ENCODE peak calls at places on chromosomes 2 and 18, in eight cellular contexts. E, L, O, G, U, W, A and X are unnamed samples.

GRCh38 chr2:202196727-202197126 is 41.7 kb downstream of the SUMO1 start:
- DNase-seq in E (no peak), L (no peak), O (no peak), G (no peak), U (no peak), W (no peak), A (no peak), X (no peak)

GRCh38 chr2:16262516-16263178 is 322.3 kb downstream of the MYCN start:
- DNase-seq in E (no peak), L (no peak), O (no peak), G (no peak), U (no peak), W (no peak), A (no peak), X (no peak)

GRCh38 chr18:6055711-6056110 is 160.4 kb upstream of the TMEM200C start:
- DNase-seq in E (no peak), L (peak), O (no peak), G (no peak), U (no peak), W (no peak), A (no peak), X (no peak)

GRCh38 chr2:44850016-44850415 is 91.5 kb upstream of the SIX3 start:
- DNase-seq in E (no peak), L (no peak), O (no peak), G (no peak), U (no peak), W (no peak), A (peak), X (no peak)

GRCh38 chr2:179981085-179981484 is 26.0 kb downstream of the CWC22 start:
- DNase-seq in E (no peak), L (peak), O (no peak), G (no peak), U (no peak), W (no peak), A (no peak), X (no peak)

GRCh38 chr2:55500025-55500424 is 19.5 kb upstream of the CFAP36 start:
- DNase-seq in E (no peak), L (peak), O (no peak), G (no peak), U (no peak), W (no peak), A (no peak), X (no peak)

GRCh38 chr2:188291617-188292445 is at the start of gene GULP1:
- DNase-seq in E (no peak), L (peak), O (no peak), G (peak), U (peak), W (peak), A (peak), X (no peak)

GRCh38 chr18:23134780-23135678 is at the start of gene CABLES1:
- DNase-seq in E (no peak), L (peak), O (no peak), G (peak), U (peak), W (peak), A (peak), X (peak)

GRCh38 chr2:99624682-99625081 is 134.9 kb upstream of the REV1 start:
- DNase-seq in E (no peak), L (no peak), O (no peak), G (no peak), U (peak), W (no peak), A (no peak), X (no peak)

GRCh38 chr2:48045613-48046012 is 139.3 kb upstream of the FBXO11 start:
- DNase-seq in E (no peak), L (no peak), O (no peak), G (no peak), U (no peak), W (no peak), A (no peak), X (peak)

GRCh38 chr2:241035818-241036396 is 37.5 kb downstream of the SNED1 start:
- DNase-seq in E (peak), L (no peak), O (peak), G (no peak), U (no peak), W (peak), A (no peak), X (peak)

GRCh38 chr2:25257032-25257455 is 84.7 kb downstream of the DNMT3A start:
- DNase-seq in E (no peak), L (peak), O (no peak), G (peak), U (peak), W (peak), A (peak), X (no peak)

GRCh38 chr2:222424729-222425671 is 657 bp downstream of the SGPP2 start:
- DNase-seq in E (no peak), L (no peak), O (no peak), G (no peak), U (no peak), W (peak), A (peak), X (peak)

GRCh38 chr2:2836343-2837070 is 505.4 kb upstream of the MYT1L start:
- DNase-seq in E (no peak), L (no peak), O (no peak), G (no peak), U (no peak), W (no peak), A (no peak), X (no peak)

GRCh38 chr18:72652990-72653593 is 109.0 kb upstream of the CBLN2 start:
- DNase-seq in E (no peak), L (no peak), O (no peak), G (peak), U (no peak), W (no peak), A (peak), X (peak)

GRCh38 chr18:26813043-26813442 is 52.5 kb downstream of the AQP4 start:
- DNase-seq in E (no peak), L (no peak), O (no peak), G (peak), U (peak), W (no peak), A (peak), X (no peak)

GRCh38 chr2:165571477-165571876 is 102.0 kb downstream of the CSRNP3 start:
- DNase-seq in E (no peak), L (no peak), O (no peak), G (no peak), U (no peak), W (no peak), A (no peak), X (no peak)

GRCh38 chr18:43158381-43158780 is 42.9 kb upstream of the RIT2 start:
- DNase-seq in E (no peak), L (no peak), O (no peak), G (no peak), U (no peak), W (no peak), A (no peak), X (no peak)

GRCh38 chr18:63249781-63250180 is 69.8 kb downstream of the BCL2 start:
- DNase-seq in E (no peak), L (no peak), O (no peak), G (no peak), U (no peak), W (no peak), A (no peak), X (no peak)

GRCh38 chr18:64131314-64131713 is 17.6 kb downstream of the LINC00305 start:
- DNase-seq in E (no peak), L (no peak), O (no peak), G (no peak), U (no peak), W (no peak), A (no peak), X (no peak)

GRCh38 chr2:182594286-182594685 is 121.8 kb upstream of the DNAJC10 start:
- DNase-seq in E (no peak), L (peak), O (no peak), G (no peak), U (no peak), W (no peak), A (no peak), X (no peak)

GRCh38 chr2:147909178-147909577 is 64.3 kb downstream of the ACVR2A start:
- DNase-seq in E (no peak), L (no peak), O (no peak), G (no peak), U (no peak), W (no peak), A (no peak), X (no peak)

GRCh38 chr2:135984199-135985017 is 1.0 kb downstream of the DARS1 start:
- DNase-seq in E (no peak), L (no peak), O (no peak), G (no peak), U (no peak), W (no peak), A (no peak), X (no peak)